ENCODE peak calls at places on chromosomes 16 and 17, in four cellular contexts. V is MM.1S, A is ascending aorta, J is HFFc6. X is an unnamed sample.
A peak's percentile ranks its signal among the peaks of the same experiment; 100 is the strongest.

GRCh38 chr17:55402374-55402773 is 19.3 kb downstream of the MMD start:
- DNase-seq in V (no peak), A (no peak), J (no peak), X (no peak)

GRCh38 chr16:47644166-47644565 is 183.0 kb downstream of the PHKB start:
- DNase-seq in V (no peak), A (no peak), J (peak; percentile 80), X (no peak)

GRCh38 chr16:2946649-2947048 is 17.4 kb upstream of the KREMEN2 start:
- DNase-seq in V (no peak), A (no peak), J (no peak), X (no peak)

GRCh38 chr17:77857613-77858012 is 100.9 kb upstream of the TNRC6C start:
- DNase-seq in V (no peak), A (no peak), J (no peak), X (no peak)

GRCh38 chr17:40035162-40035559 is 19.0 kb downstream of the MED24 start:
- DNase-seq in V (no peak), A (no peak), J (no peak), X (peak; percentile 32)

GRCh38 chr17:57593739-57594462 is 151.2 kb downstream of the CCDC182 start:
- DNase-seq in V (no peak), A (no peak), J (no peak), X (no peak)

GRCh38 chr16:68707341-68708152 is 29.5 kb upstream of the CDH1 start:
- DNase-seq in V (no peak), A (no peak), J (no peak), X (no peak)

GRCh38 chr16:83002351-83003334 is 375.9 kb downstream of the CDH13 start:
- DNase-seq in V (no peak), A (no peak), J (no peak), X (no peak)

GRCh38 chr17:6530324-6530920 is 25.9 kb downstream of the PITPNM3 start:
- DNase-seq in V (no peak), A (no peak), J (no peak), X (no peak)

GRCh38 chr17:35750526-35751395 is 2.3 kb downstream of the GAS2L2 start:
- DNase-seq in V (no peak), A (no peak), J (no peak), X (no peak)

GRCh38 chr16:31477220-31478216 is 5.4 kb upstream of the SLC5A2 start:
- DNase-seq in V (peak; percentile 17), A (no peak), J (no peak), X (peak; percentile 71)

GRCh38 chr17:50687200-50688066 is 20.3 kb downstream of the ANKRD40 start:
- DNase-seq in V (no peak), A (no peak), J (no peak), X (peak; percentile 16)

GRCh38 chr17:82373731-82374625 is 2.4 kb downstream of the UTS2R start:
- DNase-seq in V (no peak), A (no peak), J (no peak), X (no peak)

GRCh38 chr16:57500578-57501111 is 14.4 kb upstream of the DOK4 start:
- DNase-seq in V (no peak), A (no peak), J (no peak), X (no peak)

GRCh38 chr17:47808036-47808829 is 13.4 kb downstream of the OSBPL7 start:
- DNase-seq in V (no peak), A (no peak), J (no peak), X (no peak)

GRCh38 chr16:23469814-23470213 is 16.8 kb upstream of the COG7 start:
- DNase-seq in V (no peak), A (no peak), J (peak; percentile 17), X (no peak)

GRCh38 chr17:8326591-8327583 is 12.8 kb upstream of the ODF4 start:
- DNase-seq in V (no peak), A (no peak), J (no peak), X (peak; percentile 71)

GRCh38 chr17:42049834-42050359 is 504 bp downstream of the C17orf113 start:
- DNase-seq in V (no peak), A (no peak), J (no peak), X (no peak)

GRCh38 chr16:68792465-68793324 is 50.6 kb upstream of the TANGO6 start:
- DNase-seq in V (no peak), A (no peak), J (peak; percentile 20), X (no peak)

GRCh38 chr16:20740007-20740883 is 1.4 kb downstream of the THUMPD1 start:
- DNase-seq in V (peak; percentile 64), A (no peak), J (peak; percentile 6), X (no peak)

GRCh38 chr16:50259334-50260205 is 6.8 kb upstream of the ADCY7 start:
- DNase-seq in V (no peak), A (no peak), J (no peak), X (no peak)

GRCh38 chr16:48687421-48688038 is 77.5 kb upstream of the N4BP1 start:
- DNase-seq in V (peak; percentile 67), A (no peak), J (peak; percentile 66), X (peak; percentile 63)
- TF ChIP-seq CTCF in V (peak; percentile 83), A (peak; percentile 2), J (peak; percentile 86), X (peak; percentile 62)

DNA sequence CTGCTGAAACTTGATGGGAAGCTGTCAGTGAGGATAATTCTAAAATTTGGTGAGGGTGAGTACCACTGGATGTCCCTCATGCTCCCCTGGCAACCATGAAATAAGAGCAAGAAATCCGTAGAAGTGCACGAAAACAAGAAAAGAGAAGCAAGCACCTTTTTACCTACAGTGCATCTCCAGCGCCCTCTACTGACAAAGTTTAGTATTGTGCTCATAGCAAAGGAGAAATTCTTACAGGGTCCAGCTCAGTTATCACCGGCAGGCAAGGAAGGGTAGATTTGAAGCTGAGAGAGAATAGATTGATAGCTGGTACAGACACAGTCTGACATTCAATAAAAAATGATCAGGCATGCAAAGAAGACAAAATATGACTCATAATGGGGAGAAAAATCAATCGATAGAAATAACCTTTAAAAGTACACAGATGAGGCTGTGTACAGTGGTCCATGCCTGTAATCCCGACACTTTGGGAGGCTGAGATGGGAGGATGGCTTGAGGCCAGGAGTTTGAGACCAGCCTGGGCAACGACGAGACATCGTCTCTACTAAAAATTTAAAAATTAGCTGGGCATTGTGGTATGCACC is 28.3 kb upstream of the TEX2 start:
- DNase-seq in V (peak; percentile 55), A (no peak), J (no peak), X (no peak)
- TF ChIP-seq CTCF in V (peak; percentile 79), A (no peak), J (peak; percentile 75), X (no peak)

GRCh38 chr17:74296548-74296936 is 22.5 kb downstream of the DNAI2 start:
- DNase-seq in V (peak; percentile 26), A (no peak), J (peak; percentile 26), X (no peak)
- TF ChIP-seq CTCF in V (peak; percentile 32), A (no peak), J (peak; percentile 51), X (peak; percentile 41)

GRCh38 chr16:70251651-70252354 is at the start of gene EXOSC6:
- DNase-seq in V (peak; percentile 95), A (peak; percentile 63), J (peak; percentile 87), X (peak; percentile 97)

GRCh38 chr16:70252355-70252988 is 732 bp upstream of the EXOSC6 start:
- DNase-seq in V (no peak), A (no peak), J (no peak), X (peak; percentile 36)

GRCh38 chr16:70253291-70254094 is 1.8 kb upstream of the EXOSC6 start:
- DNase-seq in V (peak; percentile 33), A (no peak), J (peak; percentile 24), X (peak; percentile 48)

GRCh38 chr16:70254095-70254964 is 2.6 kb upstream of the EXOSC6 start:
- DNase-seq in V (no peak), A (no peak), J (no peak), X (peak; percentile 9)

DNA sequence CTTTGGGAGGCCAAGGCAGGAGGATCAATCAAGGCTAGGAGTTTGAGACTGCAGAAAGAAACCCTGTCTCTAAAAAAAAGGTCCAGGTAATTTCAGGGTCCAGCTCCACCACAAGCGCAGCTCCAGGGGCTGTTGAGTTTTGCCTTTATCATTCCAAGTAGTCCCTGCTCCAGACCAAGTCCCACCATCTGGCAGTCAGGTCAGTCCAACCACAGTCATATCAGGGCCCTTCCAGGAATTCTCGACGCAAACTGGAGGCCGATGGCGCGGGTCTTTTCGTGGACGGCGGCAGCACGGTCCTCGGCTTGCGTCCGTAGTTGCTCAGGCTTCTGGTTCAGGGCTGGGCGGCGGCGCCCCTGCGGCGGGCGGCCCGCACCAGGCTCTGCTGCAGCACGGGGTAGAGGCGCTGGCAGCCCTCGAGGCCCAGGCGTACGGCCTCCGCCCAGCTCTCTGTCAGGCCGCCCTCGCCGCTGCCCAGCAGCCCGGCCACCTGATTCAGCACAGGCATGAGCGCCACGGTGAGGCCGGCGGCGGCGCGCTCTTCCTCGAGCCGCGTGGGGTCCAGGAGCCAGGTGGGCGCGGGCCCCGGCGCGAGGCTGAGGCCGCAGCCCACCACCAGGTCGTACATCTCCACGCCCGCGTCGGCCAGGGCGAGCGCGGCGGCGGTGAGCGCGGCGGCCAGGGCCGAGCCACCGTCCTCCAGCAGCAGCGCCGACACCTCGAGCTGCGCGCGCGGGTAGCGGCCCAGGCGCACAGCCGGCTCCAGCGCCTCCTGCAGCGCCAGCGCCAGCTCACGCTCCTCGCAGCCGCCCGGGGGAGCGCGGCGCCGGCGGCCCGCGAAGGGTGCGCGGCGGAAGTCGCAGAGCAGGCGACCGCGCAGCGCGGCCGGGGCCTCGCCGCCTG is 741 bp downstream of the EXOSC6 start:
- DNase-seq in V (peak; percentile 36), A (no peak), J (peak; percentile 28), X (peak; percentile 76)
- TF ChIP-seq CTCF in V (no peak), A (no peak), J (no peak), X (peak; percentile 11)

GRCh38 chr17:44801880-44802279 is 28.2 kb downstream of the GJC1 start:
- DNase-seq in V (no peak), A (no peak), J (no peak), X (no peak)

GRCh38 chr17:44804301-44805061 is 25.6 kb downstream of the GJC1 start:
- DNase-seq in V (no peak), A (no peak), J (no peak), X (no peak)

GRCh38 chr17:44807817-44808155 is 22.3 kb downstream of the GJC1 start:
- DNase-seq in V (no peak), A (no peak), J (no peak), X (no peak)

GRCh38 chr17:44808156-44808555 is 21.9 kb downstream of the GJC1 start:
- DNase-seq in V (no peak), A (no peak), J (no peak), X (no peak)

GRCh38 chr17:44807093-44807816 is 22.8 kb downstream of the GJC1 start:
- DNase-seq in V (peak; percentile 85), A (no peak), J (no peak), X (no peak)
- TF ChIP-seq CTCF in V (no peak), A (no peak), J (no peak), X (no peak)

DNA sequence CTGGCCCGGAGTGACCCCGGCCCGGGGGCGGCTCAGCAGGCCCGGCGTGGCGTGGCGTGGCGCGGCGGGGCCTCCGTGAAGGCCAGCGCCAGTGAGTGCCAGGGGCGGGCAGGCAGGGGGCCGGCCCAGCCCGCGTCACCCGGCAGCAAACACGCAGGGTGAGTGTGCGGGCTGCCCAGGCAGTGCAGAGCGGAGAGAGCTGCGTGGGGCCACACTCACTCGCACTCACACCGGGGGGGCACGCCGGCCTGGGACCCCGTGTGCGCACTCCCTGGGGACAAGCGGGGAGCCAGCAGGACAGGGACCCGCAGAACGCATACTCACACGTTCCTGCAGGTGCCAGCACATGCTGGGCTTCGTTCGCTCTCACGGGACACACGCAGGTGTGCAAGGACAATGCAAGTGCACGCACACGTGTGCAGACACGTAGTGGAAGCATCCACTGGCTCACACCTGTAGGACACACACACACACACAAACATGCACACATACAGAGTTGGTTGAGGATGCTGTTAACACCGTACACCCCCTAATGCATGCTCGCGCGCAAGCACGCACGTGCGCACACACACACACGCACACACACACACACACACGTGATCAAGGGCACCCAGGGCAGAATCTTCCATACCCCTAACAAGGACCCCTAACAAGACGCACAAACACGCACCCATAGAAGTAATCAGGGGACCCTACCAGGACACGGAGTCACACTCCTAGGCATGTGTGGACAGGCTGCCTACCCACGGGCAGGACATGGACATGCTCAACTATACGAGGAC is 7.7 kb downstream of the USP6 start:
- DNase-seq in V (no peak), A (no peak), J (no peak), X (no peak)
- TF ChIP-seq CTCF in V (no peak), A (no peak), J (no peak), X (no peak)

X was measured in GM13976.